ENCODE peak calls at places on chromosome 4, in four cellular contexts. P, B, C and A are unnamed samples.

GRCh38 chr4:118834070-118834469 is 1.9 kb downstream of the SEC24D start:
- DNase-seq in B (no peak), P (no peak), C (no peak), A (no peak)

GRCh38 chr4:168632246-168632832 is 135.5 kb downstream of the PALLD start:
- DNase-seq in P (no peak), B (no peak), C (no peak), A (no peak)

GRCh38 chr4:5710065-5710961 is 688 bp upstream of the EVC start:
- DNase-seq in B (peak), C (no peak), P (no peak), A (no peak)

GRCh38 chr4:93396274-93396673 is 432.3 kb upstream of the ATOH1 start:
- DNase-seq in C (no peak), P (no peak), B (peak), A (no peak)

GRCh38 chr4:110737931-110738330 is 115.1 kb upstream of the PITX2 start:
- DNase-seq in C (no peak), P (no peak), B (no peak), A (no peak)

GRCh38 chr4:127188847-127189246 is 443.9 kb upstream of the INTU start:
- DNase-seq in C (no peak), P (no peak), B (no peak), A (no peak)

GRCh38 chr4:30429813-30430466 is 290.2 kb upstream of the PCDH7 start:
- DNase-seq in C (no peak), B (peak), P (no peak), A (no peak)

GRCh38 chr4:38101563-38101962 is 141.4 kb downstream of the PTTG2 start:
- DNase-seq in P (no peak), B (peak), C (no peak), A (peak)

GRCh38 chr4:89838005-89838404 is 1.0 kb upstream of the SNCA start:
- DNase-seq in B (no peak), P (no peak), C (no peak), A (no peak)

GRCh38 chr4:88382621-88383020 is 4.0 kb downstream of the HERC6 start:
- DNase-seq in P (no peak), C (no peak), B (no peak), A (no peak)

GRCh38 chr4:188387134-188387791 is 248.0 kb downstream of the TRIML1 start:
- DNase-seq in P (no peak), B (peak), C (no peak), A (peak)

GRCh38 chr4:85477538-85477937 is 2.6 kb downstream of the ARHGAP24 start:
- DNase-seq in C (no peak), P (no peak), B (no peak), A (no peak)

GRCh38 chr4:111602848-111603247 is 542.4 kb upstream of the FAM241A start:
- DNase-seq in C (no peak), B (no peak), P (no peak), A (no peak)

GRCh38 chr4:24489870-24490269 is 94.5 kb downstream of the DHX15 start:
- DNase-seq in C (no peak), B (no peak), P (no peak), A (no peak)

GRCh38 chr4:89531932-89532640 is 224.5 kb upstream of the GPRIN3 start:
- DNase-seq in C (no peak), B (no peak), P (no peak), A (no peak)

GRCh38 chr4:141117935-141118334 is 15.3 kb downstream of the RNF150 start:
- DNase-seq in C (no peak), B (no peak), P (no peak), A (no peak)

GRCh38 chr4:96736352-96736889 is 896.5 kb downstream of the PDHA2 start:
- DNase-seq in C (no peak), P (no peak), B (peak), A (no peak)

GRCh38 chr4:156109943-156110925 is 156.6 kb upstream of the CTSO start:
- DNase-seq in C (no peak), P (no peak), B (no peak), A (no peak)

GRCh38 chr4:124322234-124322831 is 390.2 kb downstream of the ANKRD50 start:
- DNase-seq in P (no peak), C (no peak), B (no peak), A (no peak)

GRCh38 chr4:144658908-144659307 is 13.0 kb downstream of the HHIP start:
- DNase-seq in P (no peak), C (no peak), B (no peak), A (peak)

GRCh38 chr4:168880087-168880675 is 129.9 kb downstream of the CBR4 start:
- DNase-seq in B (no peak), C (no peak), P (no peak), A (no peak)

DNA sequence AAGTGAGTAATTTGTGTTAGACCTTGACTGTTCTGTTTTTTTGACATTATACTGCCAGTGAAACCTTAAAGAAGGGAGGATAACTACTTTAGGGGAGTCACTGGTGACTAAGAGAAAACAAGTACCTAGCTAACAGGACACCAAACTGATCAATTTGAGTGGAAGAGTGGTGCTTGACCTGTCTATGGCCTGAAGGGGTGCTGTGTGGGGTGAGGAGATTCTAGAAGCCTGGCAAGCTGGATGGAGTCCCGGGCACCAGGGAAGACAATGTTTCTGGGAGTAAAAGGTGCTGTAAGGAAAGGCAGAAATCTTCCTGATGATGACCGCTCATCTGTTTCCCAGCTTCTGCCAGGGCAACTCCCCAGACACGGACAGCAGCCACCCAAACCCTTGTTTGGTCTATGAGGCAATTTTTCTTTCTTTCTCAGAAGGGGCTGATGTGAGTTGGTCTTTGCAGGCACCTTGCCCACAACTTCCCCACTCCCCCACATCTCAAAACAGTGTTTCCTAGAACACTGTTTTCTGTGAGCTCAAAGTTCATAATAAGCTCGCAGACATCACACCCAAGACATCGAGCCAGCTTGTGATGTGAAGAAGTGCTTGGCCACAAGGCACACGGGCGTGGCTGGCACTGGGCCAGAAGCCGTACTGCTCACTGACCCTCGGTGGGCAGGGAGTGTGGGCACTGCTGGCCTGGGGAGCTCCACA is 4.6 kb downstream of the TXK start:
- DNase-seq in B (no peak), C (no peak), P (peak), A (no peak)
- TF ChIP-seq CTCF in B (peak), C (no peak), P (no peak), A (no peak)

GRCh38 chr4:163613375-163613774 is 118.9 kb downstream of the TMA16 start:
- DNase-seq in B (no peak), C (no peak), P (no peak), A (no peak)
- H3K4me3 ChIP-seq in B (no peak), C (no peak), P (no peak), A (no peak)

GRCh38 chr4:15006416-15007024 is 4.2 kb downstream of the CPEB2 start:
- DNase-seq in B (no peak), C (no peak), P (no peak), A (no peak)
- TF ChIP-seq CTCF in B (peak), C (no peak), P (peak), A (peak)

DNA sequence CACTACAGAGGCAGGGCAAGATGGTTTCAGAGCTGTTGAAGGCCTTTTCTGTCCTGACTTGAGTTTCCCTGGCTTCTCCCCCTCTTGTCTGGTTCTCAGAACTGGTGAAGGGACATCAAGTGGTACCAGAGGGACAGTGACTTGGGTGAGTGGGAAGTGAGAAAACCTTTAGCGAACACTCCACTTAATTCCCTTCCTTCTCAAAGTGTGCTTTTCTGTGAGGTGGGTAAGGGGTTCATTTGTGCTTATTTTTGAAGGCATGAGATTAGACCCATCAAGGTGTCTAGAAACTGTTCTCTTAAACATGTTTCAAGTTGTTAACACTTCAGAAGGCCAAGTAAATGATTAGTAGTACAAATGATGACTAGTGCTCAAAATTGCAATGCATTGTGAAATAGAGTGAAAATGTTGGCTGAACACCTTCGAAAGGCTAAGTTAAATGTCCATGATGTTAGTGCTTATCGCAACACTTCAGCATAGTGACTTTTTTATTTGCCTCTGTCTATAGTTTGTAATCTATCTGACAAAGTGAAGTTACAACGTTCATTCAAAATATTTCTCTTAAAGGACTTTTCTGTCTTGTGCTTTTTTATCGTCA is 2.8 kb downstream of the AREG start:
- DNase-seq in P (no peak), C (no peak), B (no peak), A (no peak)
- H3K4me3 ChIP-seq in P (no peak), C (no peak), B (peak), A (no peak)

GRCh38 chr4:150801833-150802232 is 213.3 kb downstream of the LRBA start:
- DNase-seq in P (no peak), B (no peak), C (no peak), A (no peak)

GRCh38 chr4:150794706-150795105 is 212.8 kb downstream of the MAB21L2 start:
- DNase-seq in C (no peak), P (no peak), B (peak), A (no peak)

DNA sequence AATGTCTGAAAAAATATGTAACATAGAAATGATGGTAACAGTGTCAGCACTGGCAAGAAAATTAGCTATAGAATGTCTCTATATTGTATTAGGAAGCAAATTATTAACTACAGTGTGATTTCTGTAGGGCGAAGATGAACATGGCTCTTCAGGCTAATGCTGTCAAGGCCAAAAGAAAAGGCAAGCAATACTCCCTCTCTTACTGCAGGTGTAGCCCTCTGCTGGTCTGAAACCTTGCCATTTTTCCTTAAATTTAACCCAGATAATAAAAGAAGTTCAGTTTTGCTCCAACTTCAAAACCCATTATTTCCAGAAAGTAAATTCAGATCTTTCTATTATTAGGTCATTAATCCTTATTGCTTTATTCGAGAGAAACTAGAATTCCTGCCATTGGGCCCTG is 215.9 kb downstream of the LRBA start:
- DNase-seq in P (no peak), B (no peak), C (no peak), A (no peak)
- TF ChIP-seq CTCF in P (no peak), B (peak), C (no peak), A (no peak)

DNA sequence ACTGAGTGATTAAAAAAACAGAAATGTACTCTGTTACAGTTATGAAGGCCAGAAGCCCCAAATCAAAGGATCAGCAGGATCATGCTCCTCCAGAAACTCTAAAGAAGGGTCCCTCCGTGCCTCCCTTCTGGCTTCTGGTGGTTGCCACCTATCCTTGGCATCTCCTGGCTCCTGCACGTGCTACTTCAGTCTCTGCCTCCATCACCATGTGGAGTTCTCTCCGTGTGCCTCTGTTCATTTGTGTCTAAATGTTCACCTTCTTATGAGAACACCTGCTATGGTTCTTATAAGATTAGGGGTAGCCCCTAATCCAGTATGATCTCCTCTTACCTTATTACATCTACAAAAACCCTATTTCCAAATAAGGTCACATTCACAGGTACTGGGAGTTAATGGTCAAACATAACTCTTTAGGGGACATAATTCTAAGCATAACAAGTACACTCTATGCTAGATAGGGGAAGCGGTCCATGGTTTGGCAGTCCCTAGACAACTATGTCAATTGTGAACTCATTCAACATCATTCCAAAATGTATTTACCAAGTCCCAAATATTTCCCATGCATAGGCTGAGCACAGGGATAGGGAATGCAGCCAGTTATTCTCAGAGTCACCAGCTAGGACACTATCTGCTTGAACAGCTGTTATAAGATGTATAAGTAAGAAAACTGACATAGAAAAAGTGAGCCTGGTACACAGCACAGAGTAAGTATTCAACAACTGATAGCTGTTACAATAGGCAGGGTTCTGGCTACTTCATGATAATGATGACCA is 295.5 kb upstream of the BOD1L1 start:
- DNase-seq in P (no peak), C (no peak), B (no peak), A (no peak)
- H3K4me3 ChIP-seq in P (no peak), C (no peak), B (no peak), A (no peak)

DNA sequence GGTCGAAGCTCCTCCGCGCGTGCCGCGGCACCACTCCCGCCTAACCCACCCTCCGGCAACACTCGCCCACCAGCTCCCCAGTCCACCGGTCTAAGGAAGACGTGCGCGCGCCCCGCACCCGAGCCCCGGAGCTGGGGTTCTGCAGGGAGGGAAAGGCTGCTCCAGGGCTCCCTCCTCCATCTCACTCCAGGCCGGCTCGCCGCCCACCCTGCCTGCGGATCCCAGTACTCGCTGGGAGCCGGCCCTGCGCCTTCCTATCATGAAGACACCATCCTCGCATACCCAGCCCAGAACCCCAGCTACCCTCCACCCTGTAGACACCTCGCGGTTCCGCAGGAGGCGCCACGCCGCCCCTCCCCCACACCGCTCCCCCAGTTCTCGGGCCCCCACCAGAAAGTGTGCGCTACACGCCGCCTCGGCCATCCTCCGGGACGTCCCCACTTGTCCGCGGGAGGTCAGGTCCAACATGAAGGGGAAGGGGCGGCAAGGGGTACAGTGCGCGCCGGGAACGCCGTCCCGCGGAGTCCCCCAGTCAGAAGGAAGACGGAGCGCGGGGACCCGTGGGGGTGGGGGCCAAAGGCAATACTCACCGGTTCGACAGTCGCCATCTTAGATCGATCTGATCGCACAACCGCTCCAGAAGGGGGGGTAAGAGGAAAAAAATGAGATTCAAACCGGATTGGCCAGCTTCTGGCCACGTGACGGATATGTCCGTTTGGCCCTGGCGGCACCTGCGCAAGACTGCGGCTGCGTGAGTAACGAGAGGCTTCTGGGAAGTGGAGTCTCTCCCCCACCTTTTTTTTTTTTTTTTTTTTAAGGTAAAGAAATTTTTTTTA is at the start of gene EIF4E:
- DNase-seq in P (peak), C (peak), B (peak), A (peak)
- TF ChIP-seq CTCF in P (no peak), C (no peak), B (peak), A (peak)

DNA sequence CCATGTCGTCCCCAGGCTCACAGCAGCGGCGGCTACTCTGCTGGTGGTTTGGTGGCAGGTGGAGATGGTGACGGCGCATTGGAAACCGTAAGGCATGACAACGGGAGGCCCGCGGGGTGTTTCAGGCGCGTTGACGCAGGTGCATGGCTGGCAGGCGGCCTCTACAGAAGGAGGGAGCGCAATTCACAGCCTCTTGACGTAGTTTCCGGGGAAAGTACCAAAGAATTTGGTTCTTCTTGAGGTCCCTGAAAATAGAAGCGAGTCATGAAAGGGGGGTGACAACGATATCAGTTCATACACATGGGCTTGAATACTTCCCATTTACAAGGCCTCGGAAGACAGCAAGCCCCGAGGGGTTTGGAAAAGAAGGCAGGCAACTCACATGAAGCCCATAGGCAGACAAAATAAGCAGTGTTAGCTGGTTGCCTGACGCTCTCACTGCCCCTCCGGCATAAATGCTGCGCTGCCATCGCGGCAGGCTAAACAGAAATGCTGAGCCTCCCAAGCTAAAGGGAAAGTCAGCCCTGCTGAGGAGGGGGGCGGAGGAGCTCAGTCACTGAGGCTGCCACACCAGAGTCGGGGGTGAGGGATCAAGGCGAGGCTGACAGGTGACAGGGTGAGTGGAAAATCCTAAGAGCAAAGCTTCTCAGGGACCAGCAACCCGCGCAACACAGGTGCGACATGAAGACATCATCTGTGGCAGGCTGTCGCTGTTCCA is 52.3 kb upstream of the PDLIM3 start:
- DNase-seq in B (no peak), C (no peak), P (no peak), A (no peak)
- H3K4me3 ChIP-seq in B (no peak), C (no peak), P (no peak), A (no peak)